ENCODE peak calls at places on chromosomes 4 and X, in six cellular contexts. S, G, K, D, R and V are unnamed samples.

GRCh38 chrX:74234829-74235228 is 69.2 kb upstream of the ZCCHC13 start:
- DNase-seq in S (no peak), G (no peak), K (no peak), D (no peak), R (no peak), V (peak; percentile 8)

GRCh38 chrX:25158635-25159034 is 142.9 kb upstream of the ARX start:
- DNase-seq in S (peak; percentile 10), G (no peak), K (no peak), D (no peak), R (no peak), V (no peak)

GRCh38 chr4:152460488-152460887 is 75.4 kb downstream of the FBXW7 start:
- DNase-seq in S (peak; percentile 64), G (no peak), K (no peak), D (no peak), R (peak; percentile 19), V (peak; percentile 41)

GRCh38 chrX:7059214-7059838 is 88.2 kb upstream of the STS start:
- DNase-seq in S (peak; percentile 90), G (no peak), K (no peak), D (no peak), R (no peak), V (no peak)

GRCh38 chrX:72045552-72046277 is 86.0 kb downstream of the RTL5 start:
- DNase-seq in S (no peak), G (peak; percentile 15), K (peak; percentile 82), D (no peak), R (no peak), V (peak; percentile 8)

GRCh38 chrX:129600981-129601424 is 53.8 kb downstream of the APLN start:
- DNase-seq in S (peak; percentile 35), G (peak; percentile 35), K (peak; percentile 60), D (no peak), R (peak; percentile 34), V (peak; percentile 51)

GRCh38 chr4:1373892-1374705 is 27.1 kb downstream of the UVSSA start:
- DNase-seq in S (no peak), G (no peak), K (no peak), D (no peak), R (no peak), V (no peak)

GRCh38 chrX:53621418-53621986 is 65.0 kb downstream of the HUWE1 start:
- DNase-seq in S (no peak), G (no peak), K (no peak), D (no peak), R (no peak), V (no peak)

GRCh38 chrX:23554304-23554703 is 113.0 kb upstream of the PRDX4 start:
- DNase-seq in S (peak; percentile 29), G (peak; percentile 63), K (peak; percentile 55), D (peak; percentile 22), R (peak; percentile 72), V (peak; percentile 68)
- TF ChIP-seq CTCF in S (peak; percentile 53), G (peak; percentile 81), K (peak; percentile 76), D (peak; percentile 33), R (peak; percentile 76), V (peak; percentile 76)

GRCh38 chr4:16082424-16083216 is 1.2 kb downstream of the PROM1 start:
- DNase-seq in S (no peak), G (peak; percentile 95), K (peak; percentile 98), D (no peak), R (peak; percentile 73), V (no peak)
- TF ChIP-seq EZH2 in S (no peak), G (no peak), K (no peak), D (no peak), R (no peak), V (no peak)

GRCh38 chr4:142324572-142324971 is 521.5 kb downstream of the INPP4B start:
- DNase-seq in S (peak; percentile 89), G (no peak), K (peak; percentile 6), D (no peak), R (no peak), V (no peak)

GRCh38 chr4:142322996-142323395 is 523.1 kb downstream of the INPP4B start:
- DNase-seq in S (no peak), G (no peak), K (no peak), D (no peak), R (no peak), V (no peak)

GRCh38 chr4:142331132-142331531 is 515.0 kb downstream of the INPP4B start:
- DNase-seq in S (no peak), G (no peak), K (no peak), D (no peak), R (no peak), V (no peak)

GRCh38 chr4:142329304-142329703 is 516.8 kb downstream of the INPP4B start:
- DNase-seq in S (no peak), G (no peak), K (no peak), D (no peak), R (no peak), V (no peak)

GRCh38 chr4:142326181-142326580 is 519.9 kb downstream of the INPP4B start:
- DNase-seq in S (no peak), G (no peak), K (no peak), D (no peak), R (no peak), V (no peak)
- TF ChIP-seq EZH2phosphoT487 in S (no peak), G (no peak), K (no peak), D (no peak), R (no peak), V (no peak)

DNA sequence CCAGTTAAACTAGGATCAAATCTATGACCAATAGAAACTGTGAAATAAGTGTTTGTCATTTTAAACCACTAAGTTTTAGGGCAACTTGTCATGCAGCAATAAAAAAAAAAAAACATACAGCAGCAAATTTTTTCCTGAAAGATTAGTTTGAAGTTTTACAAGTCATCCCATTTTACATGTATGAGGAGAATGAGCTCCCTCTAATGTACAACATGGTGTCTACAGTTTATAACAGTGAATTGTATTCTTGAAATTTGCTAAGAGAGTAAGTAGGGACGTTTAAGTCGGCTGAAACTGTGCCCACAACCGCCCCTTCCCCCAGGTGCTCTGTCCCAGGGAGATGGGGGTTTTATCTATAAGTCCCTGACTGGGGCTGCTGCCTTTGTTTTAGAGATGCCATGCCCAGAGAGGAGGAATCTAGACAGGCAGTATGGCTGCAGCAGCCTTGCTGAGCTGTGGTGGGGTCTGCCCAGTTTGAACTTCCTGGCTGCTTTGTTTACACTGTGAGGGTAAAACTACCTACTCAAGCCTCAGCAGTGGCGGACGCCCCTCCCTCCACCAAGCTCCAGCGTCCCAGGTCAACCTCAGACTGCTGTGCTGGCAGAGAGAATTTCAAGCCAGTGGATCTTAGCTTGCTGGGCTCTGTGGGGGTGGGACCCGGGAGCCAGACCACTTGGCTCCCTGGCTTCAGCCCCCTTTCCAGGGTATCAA is 499.3 kb upstream of the CT83 start:
- DNase-seq in S (no peak), G (no peak), K (peak; percentile 8), D (no peak), R (peak; percentile 7), V (peak; percentile 14)
- TF ChIP-seq CTCF in S (peak; percentile 6), G (peak; percentile 41), K (peak; percentile 17), D (no peak), R (peak; percentile 45), V (peak; percentile 39)

GRCh38 chr4:80185787-80186548 is 11.3 kb upstream of the PRDM8 start:
- DNase-seq in S (no peak), G (peak; percentile 57), K (peak; percentile 26), D (no peak), R (no peak), V (no peak)

GRCh38 chr4:80186666-80187065 is 10.6 kb upstream of the PRDM8 start:
- DNase-seq in S (no peak), G (peak; percentile 40), K (no peak), D (no peak), R (no peak), V (no peak)

GRCh38 chr4:80183196-80184052 is 13.9 kb upstream of the PRDM8 start:
- DNase-seq in S (no peak), G (peak; percentile 33), K (peak; percentile 35), D (no peak), R (no peak), V (no peak)

GRCh38 chr4:80184053-80184790 is 13.1 kb upstream of the PRDM8 start:
- DNase-seq in S (peak; percentile 84), G (peak; percentile 93), K (peak; percentile 93), D (peak; percentile 48), R (peak; percentile 87), V (peak; percentile 85)

DNA sequence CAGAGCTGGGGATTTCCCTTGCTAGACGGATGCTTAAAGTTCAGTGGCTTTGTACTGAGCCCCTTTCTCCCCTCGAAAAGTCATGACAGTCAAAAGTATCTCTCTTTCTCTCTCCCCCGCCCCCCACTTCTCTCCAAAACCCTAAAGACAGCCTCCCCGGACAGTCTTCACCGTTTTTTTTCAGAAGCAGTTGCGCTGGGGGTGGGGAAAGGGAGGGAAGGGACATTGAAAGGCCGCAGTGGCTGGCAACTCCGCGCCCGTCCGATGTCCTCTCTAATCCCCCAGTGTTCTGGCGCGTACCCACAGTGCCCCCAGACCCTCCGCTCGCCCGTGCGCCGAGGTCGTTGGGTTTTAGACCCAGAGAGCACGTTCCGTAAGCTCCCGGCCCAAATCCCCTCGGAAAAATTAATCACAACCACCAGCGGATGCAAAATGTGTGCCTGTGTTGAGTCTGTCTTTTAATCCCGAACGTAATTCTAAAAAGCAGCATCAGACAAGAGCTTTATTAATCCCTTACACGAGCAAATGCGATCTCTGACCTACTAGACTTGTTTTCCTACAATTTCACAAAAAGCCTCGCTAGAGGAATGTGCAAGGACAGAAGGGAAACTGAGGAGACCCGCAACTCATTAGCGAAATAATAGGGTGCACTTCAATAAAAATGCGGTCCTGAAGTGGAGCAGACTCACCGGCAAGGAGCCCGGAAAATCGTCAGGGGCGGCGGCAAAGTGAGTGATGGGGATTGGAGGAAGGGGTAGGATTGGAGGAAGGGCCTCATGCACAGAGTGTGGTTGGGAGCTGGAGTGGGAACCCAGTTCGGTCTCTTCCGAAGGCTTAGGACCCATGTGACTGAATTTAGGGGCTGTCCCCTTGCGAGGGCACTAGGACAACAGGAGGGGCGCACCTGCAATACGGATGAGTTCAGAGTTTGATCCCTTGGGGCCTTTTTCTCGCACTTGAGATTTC is 12.2 kb upstream of the PRDM8 start:
- DNase-seq in S (peak; percentile 23), G (peak; percentile 55), K (peak; percentile 70), D (no peak), R (no peak), V (peak; percentile 10)
- TF ChIP-seq EZH2 in S (no peak), G (peak; percentile 91), K (peak; percentile 81), D (no peak), R (no peak), V (no peak)

DNA sequence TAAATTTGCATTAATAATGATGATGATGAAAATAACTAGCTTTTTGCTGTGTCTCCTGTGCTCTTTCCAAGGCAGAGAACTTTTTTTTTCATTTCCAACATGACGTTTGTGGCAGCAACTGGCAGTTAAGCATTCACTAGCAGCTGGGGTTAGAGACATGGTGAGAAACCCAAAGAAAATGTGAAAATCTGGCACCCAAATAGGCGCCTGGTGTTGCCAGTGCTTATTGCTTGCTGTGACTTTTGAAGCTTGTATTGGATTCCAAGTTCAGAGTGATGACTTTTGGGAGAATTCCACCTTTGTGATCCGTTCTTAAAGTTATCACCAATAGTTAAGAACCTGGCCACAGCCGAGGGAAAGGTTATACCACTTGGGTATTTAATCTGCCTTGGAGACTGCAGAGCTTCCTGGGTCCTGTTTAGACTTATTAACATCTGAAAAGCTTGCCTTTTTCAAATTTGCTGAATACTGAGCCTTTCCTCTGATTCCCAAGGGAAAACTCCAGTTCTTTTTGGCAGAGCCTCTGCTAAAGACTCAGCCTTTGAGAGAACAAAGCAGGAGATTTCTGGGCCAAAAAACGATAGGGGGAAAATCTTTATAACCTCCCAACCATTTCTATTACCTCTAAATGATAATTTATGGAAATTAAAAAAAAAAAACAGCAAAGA is 101.0 kb downstream of the OPHN1 start:
- DNase-seq in S (no peak), G (peak; percentile 1), K (peak; percentile 49), D (no peak), R (no peak), V (no peak)
- TF ChIP-seq EZH2phosphoT487 in S (no peak), G (no peak), K (no peak), D (no peak), R (no peak), V (no peak)